ENCODE peak calls at places on chromosomes 11 and 22, in nine cellular contexts. U is HL-60, B is breast epithelium, F is stomach, J is prostate gland, E is esophagus muscularis mucosa, M is sigmoid colon, Y is endothelial cell of umbilical vein, H is upper lobe of left lung. R is an unnamed sample.

GRCh38 chr11:117670924-117671323 is 126.1 kb downstream of the DSCAML1 start:
- DNase-seq in H (no peak), U (no peak), Y (no peak), M (no peak), J (no peak), E (no peak), F (no peak), B (no peak), R (no peak)

GRCh38 chr11:12455938-12456337 is 78.6 kb downstream of the PARVA start:
- DNase-seq in Y (no peak), M (no peak), E (no peak), H (no peak), B (no peak), U (no peak), F (no peak), J (no peak), R (no peak)

GRCh38 chr11:43735931-43736330 is 55.4 kb downstream of the HSD17B12 start:
- DNase-seq in U (no peak), M (no peak), J (no peak), Y (no peak), B (no peak), F (no peak), E (no peak), H (no peak), R (no peak)

GRCh38 chr11:111500481-111500880 is 11.7 kb downstream of the BTG4 start:
- DNase-seq in U (no peak), B (no peak), H (no peak), E (no peak), F (no peak), Y (no peak), M (no peak), J (no peak), R (no peak)

GRCh38 chr22:44601189-44601588 is 100.8 kb upstream of the PRR5 start:
- DNase-seq in M (no peak), U (no peak), B (no peak), H (no peak), Y (no peak), E (no peak), J (no peak), F (no peak), R (no peak)

GRCh38 chr22:50162391-50162956 is 8.1 kb upstream of the PANX2 start:
- DNase-seq in E (no peak), H (peak), F (no peak), M (no peak), Y (no peak), U (no peak), B (no peak), J (no peak), R (no peak)

GRCh38 chr11:3220521-3221407 is 2.2 kb upstream of the MRGPRG start:
- DNase-seq in J (no peak), B (peak), U (no peak), H (no peak), F (peak), E (no peak), Y (no peak), M (peak), R (no peak)

GRCh38 chr22:50016988-50017700 is 4.6 kb upstream of the IL17REL start:
- DNase-seq in U (no peak), H (peak), Y (no peak), J (no peak), E (no peak), B (no peak), M (peak), F (peak), R (peak)

GRCh38 chr22:37212174-37212906 is at the start of gene SSTR3:
- DNase-seq in H (peak), U (no peak), F (no peak), Y (no peak), M (peak), J (no peak), E (no peak), B (no peak), R (peak)

GRCh38 chr11:36622431-36623136 is 24.5 kb upstream of the RAG2 start:
- DNase-seq in B (no peak), M (no peak), Y (peak), J (no peak), F (no peak), H (no peak), E (no peak), U (peak), R (no peak)

GRCh38 chr11:74463216-74463615 is 4.1 kb downstream of the KCNE3 start:
- DNase-seq in B (no peak), U (no peak), H (no peak), Y (no peak), E (no peak), M (no peak), J (no peak), F (no peak), R (no peak)

GRCh38 chr11:95065336-95065735 is 1.4 kb upstream of the SRSF8 start:
- DNase-seq in F (no peak), B (no peak), H (no peak), U (no peak), M (no peak), J (no peak), E (no peak), Y (no peak), R (no peak)

GRCh38 chr11:118607401-118608267 is at the start of gene PHLDB1:
- DNase-seq in B (no peak), Y (peak), M (peak), F (peak), H (peak), E (no peak), J (peak), U (peak), R (peak)

GRCh38 chr11:76631566-76632308 is 38.8 kb downstream of the LRRC32 start:
- DNase-seq in H (no peak), Y (peak), U (no peak), E (no peak), F (no peak), M (peak), J (no peak), B (no peak), R (no peak)

GRCh38 chr11:126403658-126404057 is 48.2 kb downstream of the ST3GAL4 start:
- DNase-seq in F (no peak), Y (no peak), B (no peak), U (no peak), M (no peak), J (no peak), E (no peak), H (no peak), R (peak)

GRCh38 chr11:34052608-34053160 is 1.2 kb downstream of the CAPRIN1 start:
- DNase-seq in B (no peak), E (no peak), J (peak), H (peak), U (peak), Y (no peak), M (peak), F (peak), R (peak)

GRCh38 chr22:19822301-19823117 is 32.2 kb downstream of the GNB1L start:
- DNase-seq in Y (no peak), B (no peak), E (no peak), J (no peak), H (peak), F (peak), M (peak), U (no peak), R (no peak)

GRCh38 chr11:42812408-42812807 is 499.4 kb upstream of the API5 start:
- DNase-seq in J (no peak), E (no peak), H (no peak), Y (no peak), F (no peak), B (no peak), U (no peak), M (no peak), R (no peak)

GRCh38 chr11:113574586-113574985 is 99.4 kb upstream of the DRD2 start:
- DNase-seq in H (no peak), Y (no peak), U (no peak), J (no peak), E (no peak), B (no peak), F (no peak), M (no peak), R (no peak)

GRCh38 chr11:119699227-119699626 is 29.8 kb downstream of the NECTIN1 start:
- DNase-seq in Y (no peak), M (no peak), U (no peak), H (no peak), F (peak), E (no peak), B (peak), J (peak), R (no peak)

GRCh38 chr11:75490221-75491181 is 35.2 kb downstream of the GDPD5 start:
- DNase-seq in F (no peak), U (no peak), H (no peak), B (no peak), Y (peak), E (no peak), J (no peak), M (no peak), R (no peak)

GRCh38 chr11:65528819-65529350 is 4.0 kb downstream of the SCYL1 start:
- DNase-seq in E (no peak), F (no peak), J (no peak), U (no peak), M (no peak), H (no peak), B (no peak), Y (no peak), R (no peak)

GRCh38 chr11:68273056-68273738 is 1.4 kb upstream of the C11orf24 start:
- DNase-seq in B (no peak), H (no peak), E (no peak), M (no peak), Y (no peak), J (no peak), F (no peak), U (no peak), R (no peak)

GRCh38 chr22:19117111-19117512 is 5.1 kb downstream of the DGCR2 start:
- DNase-seq in H (no peak), B (no peak), U (no peak), E (no peak), J (no peak), M (no peak), F (no peak), Y (no peak), R (peak)

GRCh38 chr11:72441647-72442267 is 7.4 kb upstream of the CLPB start:
- DNase-seq in Y (peak), E (no peak), B (no peak), J (no peak), H (no peak), F (no peak), U (peak), M (no peak), R (no peak)

GRCh38 chr11:17986007-17986710 is 26.7 kb downstream of the SERGEF start:
- DNase-seq in F (no peak), H (no peak), U (no peak), Y (no peak), E (no peak), J (no peak), M (no peak), B (no peak), R (no peak)

GRCh38 chr11:107858217-107859070 is at the start of gene SLC35F2:
- DNase-seq in H (peak), E (no peak), F (peak), J (peak), Y (peak), U (peak), B (peak), M (peak), R (peak)

GRCh38 chr11:12674571-12674935 is 332 bp downstream of the TEAD1 start:
- DNase-seq in U (no peak), E (no peak), J (no peak), H (no peak), F (peak), Y (no peak), M (peak), B (peak), R (no peak)

GRCh38 chr11:87352759-87353707 is 315.3 kb downstream of the TMEM135 start:
- DNase-seq in J (peak), U (peak), Y (peak), F (peak), M (peak), H (peak), B (peak), E (no peak), R (peak)

GRCh38 chr11:70306586-70307033 is 36.1 kb downstream of the PPFIA1 start:
- DNase-seq in F (no peak), U (no peak), J (no peak), B (no peak), H (no peak), Y (peak), M (no peak), E (no peak), R (no peak)

DNA sequence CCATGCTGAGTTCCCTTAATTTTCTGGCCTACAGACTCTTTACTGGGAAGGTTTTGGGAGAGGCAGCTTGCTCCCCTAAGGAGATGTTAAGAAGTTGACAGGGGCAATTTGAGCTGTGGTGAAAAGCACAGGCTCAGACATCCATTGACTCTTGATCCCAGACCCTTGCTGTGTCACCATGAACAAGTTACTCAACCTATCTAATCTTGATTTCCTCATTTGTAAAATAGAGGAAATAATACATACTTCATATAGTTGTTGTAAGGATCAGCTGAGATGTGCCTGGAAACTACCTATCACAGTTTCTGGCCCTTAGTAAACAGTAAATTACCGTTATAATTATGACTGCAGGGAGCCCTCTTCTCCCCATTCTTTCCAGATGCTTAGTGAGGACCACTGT is 16.5 kb upstream of the SCGB1D4 start:
- DNase-seq in J (no peak), H (no peak), M (no peak), U (no peak), Y (no peak), F (no peak), E (no peak), B (no peak), R (no peak)
- H3K27ac ChIP-seq in J (no peak), H (no peak), M (no peak), U (no peak), Y (no peak), F (no peak), E (no peak), B (no peak), R (no peak)

GRCh38 chr11:19244084-19244483 is 3.3 kb upstream of the E2F8 start:
- DNase-seq in E (no peak), M (no peak), J (peak), F (peak), U (peak), Y (no peak), B (no peak), H (no peak), R (no peak)
- TF ChIP-seq POLR2AphosphoS5 in E (no peak), M (no peak), J (peak), F (peak), U (no peak), Y (no peak), B (no peak), H (no peak), R (no peak)

GRCh38 chr22:46676479-46676878 is 56.3 kb downstream of the GRAMD4 start:
- DNase-seq in H (peak), M (no peak), E (no peak), J (no peak), Y (no peak), F (no peak), B (no peak), U (no peak), R (no peak)
- H3K27ac ChIP-seq in H (no peak), M (no peak), E (no peak), J (no peak), Y (no peak), F (no peak), B (peak), U (no peak), R (no peak)

DNA sequence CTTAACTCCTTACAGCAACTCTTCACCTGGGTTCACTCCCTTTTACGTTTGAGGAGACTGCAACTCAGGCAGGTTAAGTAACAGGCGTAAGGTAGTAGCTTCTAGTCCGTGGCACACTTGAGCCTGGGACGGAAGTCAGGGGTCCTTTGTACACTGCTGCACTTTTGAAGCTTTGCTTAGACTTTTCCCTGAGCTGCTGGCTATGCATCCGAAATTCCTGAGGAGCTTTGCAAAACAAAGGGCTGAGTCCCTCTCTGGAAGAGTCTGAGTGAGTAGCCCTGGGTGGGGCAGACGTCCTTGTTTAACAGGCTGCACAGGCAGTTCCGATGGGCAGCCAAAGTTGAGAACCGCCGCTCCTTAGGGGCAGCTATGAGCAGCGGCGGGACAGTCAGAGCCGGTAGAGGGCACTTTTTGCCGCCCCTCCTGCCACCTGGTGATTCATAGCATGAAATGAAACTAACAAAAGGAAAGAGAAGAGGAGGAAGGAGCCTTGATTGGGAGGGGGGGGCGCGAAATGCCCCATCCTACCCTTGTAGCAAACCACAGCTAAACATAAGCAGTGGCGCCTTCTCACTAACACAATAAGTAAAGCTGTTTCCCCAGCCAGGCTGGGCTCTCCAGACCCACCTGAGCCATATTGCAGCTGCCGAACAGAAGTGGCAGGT is 1.4 kb downstream of the TMEM109 start:
- DNase-seq in H (no peak), E (no peak), J (peak), B (no peak), Y (peak), M (peak), F (peak), U (peak), R (peak)
- TF ChIP-seq POLR2AphosphoS5 in H (peak), E (peak), J (peak), B (no peak), Y (no peak), M (no peak), F (peak), U (no peak), R (peak)

DNA sequence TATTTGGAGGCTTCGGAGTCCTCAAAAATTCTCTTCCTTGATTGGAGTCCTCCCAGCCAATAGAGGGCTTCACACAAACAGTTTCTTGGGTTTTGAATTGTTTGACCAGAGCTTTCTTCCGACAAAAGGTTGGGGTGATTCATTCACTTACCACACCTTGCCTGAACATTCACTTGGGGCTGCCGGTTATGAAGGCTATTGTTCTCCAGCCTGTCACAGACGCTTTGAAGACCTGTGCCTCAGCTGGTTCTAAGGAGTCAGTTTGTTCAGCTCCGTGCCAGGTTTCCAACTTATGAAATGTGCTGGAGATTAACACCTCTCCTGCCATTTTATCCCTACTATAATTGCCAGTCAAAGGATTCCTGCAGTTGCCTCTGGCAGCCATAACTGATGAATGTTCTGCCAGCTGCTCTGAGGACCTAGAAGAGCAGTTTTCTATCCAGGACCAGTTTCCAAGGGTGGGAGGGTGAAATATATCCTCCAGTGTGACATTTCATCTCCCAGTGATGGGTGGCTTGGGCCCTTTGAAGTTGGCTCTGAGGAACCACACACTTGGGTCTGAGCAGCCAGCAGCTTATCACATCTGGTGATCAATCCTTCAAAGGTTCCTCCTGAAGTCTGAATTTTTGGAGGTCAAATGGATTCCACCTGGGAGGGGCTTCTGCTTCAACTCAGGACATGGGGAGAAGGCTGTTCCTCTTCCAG is 31.4 kb downstream of the LIMK2 start:
- DNase-seq in F (no peak), U (no peak), E (no peak), H (no peak), J (no peak), M (no peak), B (no peak), Y (peak), R (no peak)
- H3K27ac ChIP-seq in F (peak), U (no peak), E (peak), H (peak), J (no peak), M (peak), B (peak), Y (peak), R (no peak)

GRCh38 chr11:31964181-31964580 is 126.7 kb upstream of the RCN1 start:
- DNase-seq in E (no peak), B (no peak), Y (no peak), J (no peak), F (no peak), U (no peak), H (no peak), M (no peak), R (no peak)

GRCh38 chr11:31966846-31967245 is 124.0 kb upstream of the RCN1 start:
- DNase-seq in F (no peak), E (no peak), M (no peak), B (no peak), H (peak), Y (no peak), J (no peak), U (no peak), R (no peak)

GRCh38 chr11:31968774-31969433 is 122.0 kb upstream of the RCN1 start:
- DNase-seq in U (no peak), B (no peak), E (no peak), H (no peak), J (no peak), Y (no peak), M (no peak), F (no peak), R (no peak)

GRCh38 chr11:31972623-31973022 is 118.3 kb upstream of the RCN1 start:
- DNase-seq in F (no peak), M (no peak), B (no peak), E (no peak), H (no peak), U (no peak), J (no peak), Y (no peak), R (no peak)

GRCh38 chr11:31967404-31967950 is 123.4 kb upstream of the RCN1 start:
- DNase-seq in F (no peak), H (no peak), E (no peak), M (no peak), J (no peak), B (no peak), Y (no peak), U (no peak), R (no peak)
- TF ChIP-seq POLR2AphosphoS5 in F (no peak), H (no peak), E (no peak), M (no peak), J (no peak), B (no peak), Y (no peak), U (no peak), R (no peak)

DNA sequence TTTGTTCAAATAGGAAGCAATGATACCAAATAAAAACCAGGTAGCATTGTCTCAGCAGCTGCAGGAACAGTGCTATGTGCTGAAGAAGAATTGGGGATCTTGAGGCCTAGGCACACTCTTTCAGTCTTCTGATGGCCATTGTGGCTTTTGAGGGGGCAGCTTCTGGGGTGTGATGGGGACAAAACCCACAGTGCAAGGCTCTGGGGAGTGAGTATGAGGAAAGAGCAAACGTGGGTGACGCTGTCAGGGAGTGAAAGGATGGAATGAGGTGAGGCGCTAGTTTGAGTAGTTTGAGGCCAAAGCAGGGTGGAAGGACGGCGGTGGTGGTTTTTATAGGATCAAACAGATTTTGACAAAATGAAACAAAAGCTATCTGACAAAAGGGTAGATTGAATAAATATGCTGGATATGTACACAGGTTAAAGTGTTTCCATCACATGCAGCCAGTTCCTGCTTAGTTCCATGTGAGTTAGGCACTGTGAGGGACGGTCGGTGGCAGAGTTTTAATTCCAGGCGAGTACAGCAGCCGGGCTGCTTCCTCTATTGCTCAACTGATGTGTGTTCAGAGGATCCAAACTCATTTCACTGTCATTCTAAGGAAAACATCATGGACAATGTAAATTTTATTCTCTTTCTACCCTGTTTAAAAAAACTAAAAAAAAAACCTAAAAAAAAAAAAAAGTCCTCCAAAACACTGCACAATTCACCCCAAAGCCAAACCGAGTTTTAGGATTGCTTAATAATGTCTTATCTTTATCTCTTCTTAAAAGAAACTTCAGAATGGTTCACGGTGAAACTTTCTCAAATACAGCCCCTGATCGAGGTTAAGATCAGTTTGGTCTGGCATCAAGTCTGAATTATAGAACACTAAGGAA is 18.9 kb downstream of the ADAMTS15 start:
- DNase-seq in J (no peak), Y (no peak), E (no peak), F (no peak), M (no peak), U (no peak), H (no peak), B (no peak), R (no peak)
- H3K27ac ChIP-seq in J (no peak), Y (no peak), E (no peak), F (no peak), M (no peak), U (no peak), H (no peak), B (no peak), R (no peak)

GRCh38 chr11:536841-537621 is at the start of gene LRRC56:
- DNase-seq in B (peak), Y (peak), M (peak), F (peak), H (peak), J (peak), U (peak), E (no peak), R (peak)
- TF ChIP-seq POLR2AphosphoS5 in B (peak), Y (peak), M (no peak), F (peak), H (peak), J (peak), U (no peak), E (no peak), R (peak)